ENCODE peak calls at places on chromosomes 2 and 18, in seven cellular contexts. R, O, E, W, D, U and P are unnamed samples.

GRCh38 chr2:155418753-155419152 is 720.3 kb downstream of the KCNJ3 start:
- DNase-seq in E (no peak), D (no peak), O (no peak), U (no peak), R (no peak), W (no peak), P (no peak)

GRCh38 chr2:24400207-24400907 is 40.0 kb upstream of the ITSN2 start:
- DNase-seq in W (no peak), O (no peak), E (no peak), D (no peak), R (no peak), U (no peak), P (no peak)

GRCh38 chr2:96147593-96148201 is 2.5 kb upstream of the DUSP2 start:
- DNase-seq in U (no peak), E (no peak), W (peak), R (no peak), D (no peak), O (no peak), P (no peak)

GRCh38 chr2:170818294-170819104 is 1.8 kb downstream of the GAD1 start:
- DNase-seq in E (no peak), U (no peak), O (no peak), D (no peak), R (no peak), W (no peak), P (no peak)

GRCh38 chr18:55001625-55002024 is 42.4 kb upstream of the CCDC68 start:
- DNase-seq in U (no peak), O (no peak), W (no peak), R (no peak), E (no peak), D (peak), P (no peak)

GRCh38 chr2:77954931-77955330 is 432.8 kb upstream of the LRRTM4 start:
- DNase-seq in R (no peak), D (no peak), E (no peak), O (no peak), U (no peak), W (no peak), P (no peak)

GRCh38 chr2:95062247-95062646 is 36.7 kb downstream of the MAL start:
- DNase-seq in D (no peak), U (no peak), E (no peak), R (no peak), W (no peak), O (no peak), P (no peak)

GRCh38 chr2:80548469-80548868 is 243.9 kb upstream of the LRRTM1 start:
- DNase-seq in W (no peak), D (no peak), R (no peak), U (peak), O (no peak), E (no peak), P (no peak)

GRCh38 chr18:28045176-28045810 is 131.6 kb downstream of the CDH2 start:
- DNase-seq in U (no peak), D (peak), W (no peak), R (no peak), E (no peak), O (no peak), P (no peak)

GRCh38 chr2:128724547-128724946 is 405.9 kb upstream of the HS6ST1 start:
- DNase-seq in R (peak), D (no peak), W (no peak), U (no peak), O (no peak), E (no peak), P (no peak)

GRCh38 chr2:217383620-217384019 is 523.8 kb upstream of the TNP1 start:
- DNase-seq in R (no peak), U (no peak), E (no peak), W (no peak), D (peak), O (no peak), P (no peak)

GRCh38 chr2:70123051-70123828 is 36.0 kb downstream of the PCBP1 start:
- DNase-seq in O (no peak), R (peak), D (peak), W (no peak), E (peak), U (peak), P (no peak)

GRCh38 chr2:161004379-161004778 is 155.8 kb upstream of the TANK start:
- DNase-seq in E (no peak), O (no peak), D (peak), W (no peak), R (no peak), U (no peak), P (no peak)

GRCh38 chr2:164439885-164440284 is 181.4 kb downstream of the GRB14 start:
- DNase-seq in D (no peak), W (no peak), E (no peak), U (no peak), R (no peak), O (no peak), P (no peak)

GRCh38 chr2:28753043-28753683 is 1.5 kb downstream of the PPP1CB start:
- DNase-seq in D (peak), O (peak), U (peak), R (peak), E (peak), W (peak), P (peak)

GRCh38 chr2:12606472-12607000 is 110.2 kb upstream of the TRIB2 start:
- DNase-seq in O (no peak), W (no peak), E (no peak), U (no peak), R (no peak), D (peak), P (no peak)

GRCh38 chr18:63708650-63709049 is 5.9 kb downstream of the SERPINB11 start:
- DNase-seq in W (no peak), D (peak), U (no peak), O (no peak), R (no peak), E (no peak), P (no peak)

GRCh38 chr2:10240161-10240681 is 62.5 kb upstream of the HPCAL1 start:
- DNase-seq in R (no peak), U (no peak), O (no peak), D (no peak), W (peak), E (no peak), P (no peak)

GRCh38 chr2:25996844-25997243 is 14.5 kb upstream of the KIF3C start:
- DNase-seq in R (no peak), U (no peak), D (peak), O (no peak), E (no peak), W (no peak), P (no peak)

GRCh38 chr2:159795781-159796667 is 2.0 kb downstream of the CD302 start:
- DNase-seq in E (no peak), W (no peak), U (no peak), O (no peak), R (no peak), D (peak), P (no peak)

GRCh38 chr2:42651057-42651456 is 82.6 kb downstream of the MTA3 start:
- DNase-seq in O (no peak), R (no peak), U (no peak), D (no peak), E (no peak), W (no peak), P (no peak)

GRCh38 chr2:233693963-233694362 is 1.3 kb downstream of the UGT1A6 start:
- DNase-seq in E (no peak), W (no peak), O (no peak), D (no peak), R (no peak), U (no peak), P (no peak)

GRCh38 chr2:233690444-233690843 is 2.2 kb upstream of the UGT1A6 start:
- DNase-seq in O (no peak), D (peak), E (no peak), W (no peak), R (no peak), U (no peak), P (no peak)

GRCh38 chr2:233691443-233692433 is 952 bp upstream of the UGT1A6 start:
- DNase-seq in O (no peak), R (no peak), W (no peak), U (no peak), E (no peak), D (no peak), P (no peak)

GRCh38 chr2:233689498-233689897 is 3.2 kb upstream of the UGT1A6 start:
- DNase-seq in R (no peak), O (no peak), W (no peak), D (no peak), E (no peak), U (no peak), P (no peak)

GRCh38 chr2:233692648-233693047 is at the start of gene UGT1A6:
- DNase-seq in O (no peak), D (no peak), E (no peak), W (no peak), R (no peak), U (no peak), P (no peak)
- H3K27ac ChIP-seq in O (no peak), D (no peak), E (no peak), W (no peak), R (no peak), U (no peak), P (no peak)

GRCh38 chr18:8765692-8766463 is 60.5 kb downstream of the MTCL1 start:
- DNase-seq in R (no peak), E (no peak), U (no peak), D (peak), W (no peak), O (no peak), P (no peak)
- H3K27ac ChIP-seq in R (no peak), E (peak), U (no peak), D (no peak), W (no peak), O (no peak), P (peak)

GRCh38 chr18:58828399-58829121 is 36.1 kb upstream of the ZNF532 start:
- DNase-seq in O (no peak), U (no peak), D (peak), R (no peak), W (no peak), E (no peak), P (no peak)
- H3K27ac ChIP-seq in O (no peak), U (no peak), D (no peak), R (no peak), W (no peak), E (no peak), P (no peak)

DNA sequence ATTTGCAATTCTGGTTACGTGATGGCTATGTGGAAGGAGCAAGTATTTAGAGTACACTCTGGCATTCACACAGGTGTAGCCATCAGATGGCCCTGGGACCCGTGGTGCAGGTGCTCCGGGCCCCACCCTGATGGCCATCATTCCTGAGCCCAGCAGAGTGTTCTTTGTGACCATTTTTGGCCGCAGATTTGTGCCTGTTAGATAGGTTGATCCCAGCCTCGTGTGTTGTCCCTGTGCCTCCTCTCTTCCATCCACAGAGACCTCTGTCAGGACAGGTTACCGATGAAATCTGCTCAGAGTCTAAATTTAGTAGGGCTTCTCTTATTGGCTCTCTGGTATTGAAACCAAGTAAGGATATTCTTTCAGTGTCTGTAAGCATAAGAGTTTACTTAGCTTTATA is 33.9 kb downstream of the MAPRE2 start:
- DNase-seq in U (no peak), W (no peak), E (no peak), D (no peak), R (no peak), O (no peak), P (no peak)
- H3K27ac ChIP-seq in U (peak), W (no peak), E (no peak), D (no peak), R (peak), O (no peak), P (no peak)

GRCh38 chr2:199455186-199455532 is 2.6 kb downstream of the SATB2 start:
- DNase-seq in W (no peak), U (no peak), D (no peak), E (no peak), R (no peak), O (no peak), P (no peak)
- H3K27ac ChIP-seq in W (no peak), U (no peak), D (no peak), E (no peak), R (no peak), O (no peak), P (no peak)

GRCh38 chr2:197876524-197876923 is 72.1 kb downstream of the PLCL1 start:
- DNase-seq in E (no peak), O (no peak), D (no peak), R (no peak), W (no peak), U (no peak), P (no peak)
- H3K27ac ChIP-seq in E (peak), O (no peak), D (no peak), R (no peak), W (no peak), U (no peak), P (no peak)